ENCODE peak calls at places on chromosome 10, in four cellular contexts. F is A549, J is transverse colon, W is fibroblast of villous mesenchyme. O is an unnamed sample.
A peak's percentile ranks its signal among the peaks of the same experiment; 100 is the strongest.

GRCh38 chr10:77405771-77406241 is 231.8 kb downstream of the KCNMA1 start:
- DNase-seq in F (peak; percentile 78), J (peak; percentile 77), W (peak; percentile 67), O (peak; percentile 47)

GRCh38 chr10:77909755-77910375 is 16.7 kb downstream of the DLG5 start:
- DNase-seq in F (peak; percentile 76), J (peak; percentile 66), W (peak; percentile 90), O (no peak)

GRCh38 chr10:98260752-98261151 is 7.2 kb downstream of the LOXL4 start:
- DNase-seq in F (no peak), J (no peak), W (no peak), O (no peak)

GRCh38 chr10:117666131-117666530 is 123.6 kb downstream of the EMX2 start:
- DNase-seq in F (no peak), J (no peak), W (no peak), O (no peak)

GRCh38 chr10:490256-490655 is 199.2 kb downstream of the DIP2C start:
- DNase-seq in F (no peak), J (peak; percentile 46), W (peak; percentile 83), O (no peak)

GRCh38 chr10:129786216-129786615 is 177.9 kb downstream of the EBF3 start:
- DNase-seq in F (no peak), J (no peak), W (no peak), O (no peak)

GRCh38 chr10:52228556-52228955 is 85.5 kb upstream of the DKK1 start:
- DNase-seq in F (no peak), J (no peak), W (no peak), O (no peak)

GRCh38 chr10:60314306-60314940 is 75.3 kb downstream of the ANK3 start:
- DNase-seq in F (peak; percentile 4), J (no peak), W (peak; percentile 75), O (no peak)

GRCh38 chr10:35470967-35471366 is 134.2 kb upstream of the GJD4 start:
- DNase-seq in F (no peak), J (no peak), W (no peak), O (no peak)

GRCh38 chr10:2978111-2978510 is 89.2 kb upstream of the PFKP start:
- DNase-seq in F (peak; percentile 75), J (no peak), W (peak; percentile 66), O (peak; percentile 68)

GRCh38 chr10:74419491-74420466 is 268.8 kb downstream of the ADK start:
- DNase-seq in F (peak; percentile 11), J (peak; percentile 16), W (peak; percentile 37), O (peak; percentile 20)

GRCh38 chr10:844552-844951 is 87.0 kb downstream of the LARP4B start:
- DNase-seq in F (no peak), J (no peak), W (peak; percentile 23), O (no peak)

GRCh38 chr10:59033622-59034021 is 142.8 kb upstream of the PHYHIPL start:
- DNase-seq in F (no peak), J (no peak), W (no peak), O (no peak)

GRCh38 chr10:677038-677437 is 12.4 kb downstream of the DIP2C start:
- DNase-seq in F (no peak), J (no peak), W (no peak), O (no peak)

GRCh38 chr10:8568401-8568800 is 513.9 kb downstream of the GATA3 start:
- DNase-seq in F (no peak), J (no peak), W (no peak), O (no peak)

GRCh38 chr10:114519306-114519669 is 115.0 kb upstream of the AFAP1L2 start:
- DNase-seq in F (peak; percentile 37), J (peak; percentile 90), W (peak; percentile 21), O (no peak)

GRCh38 chr10:21169271-21169670 is 272.2 kb upstream of the NEBL start:
- DNase-seq in F (no peak), J (no peak), W (no peak), O (no peak)

GRCh38 chr10:116511365-116511764 is 34.4 kb upstream of the PNLIP start:
- DNase-seq in F (no peak), J (no peak), W (no peak), O (no peak)

GRCh38 chr10:64502936-64503335 is 981.7 kb downstream of the REEP3 start:
- DNase-seq in F (no peak), J (no peak), W (no peak), O (no peak)

GRCh38 chr10:77501152-77501845 is 136.3 kb downstream of the KCNMA1 start:
- DNase-seq in F (peak; percentile 68), J (no peak), W (peak; percentile 64), O (no peak)

GRCh38 chr10:6136215-6137201 is 47.7 kb downstream of the RBM17 start:
- DNase-seq in F (no peak), J (no peak), W (no peak), O (peak; percentile 80)

GRCh38 chr10:31353574-31353973 is 34.6 kb downstream of the ZEB1 start:
- DNase-seq in F (peak; percentile 53), J (no peak), W (peak; percentile 48), O (peak; percentile 36)

DNA sequence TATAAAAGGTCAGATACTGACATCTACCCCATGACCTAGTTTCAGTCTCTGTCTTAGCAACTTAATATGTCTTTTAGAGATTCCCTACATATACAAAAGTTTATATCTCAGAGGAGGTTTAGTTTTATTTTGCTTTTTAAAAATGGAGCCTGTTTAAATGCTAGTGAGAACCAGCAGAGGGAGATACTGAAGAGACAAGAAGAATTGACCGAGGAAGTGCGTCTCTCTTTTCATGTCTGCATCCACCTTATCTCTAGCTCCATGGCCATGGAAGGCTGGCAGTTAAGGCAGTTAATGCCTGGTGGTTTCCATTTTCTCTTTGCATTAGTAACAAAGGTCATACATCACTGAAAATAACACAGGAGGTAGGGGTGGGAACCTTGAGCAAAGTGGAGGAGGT is 10.7 kb downstream of the SUV39H2 start:
- DNase-seq in F (peak; percentile 32), J (no peak), W (peak; percentile 21), O (peak; percentile 35)
- TF ChIP-seq CTCF in F (no peak), J (no peak), W (peak; percentile 44), O (no peak)

GRCh38 chr10:110919971-110920881 is 822 bp downstream of the SHOC2 start:
- DNase-seq in F (peak; percentile 54), J (peak; percentile 34), W (peak; percentile 38), O (peak; percentile 28)

GRCh38 chr10:110916554-110917346 is 2.2 kb downstream of the BBIP1 start:
- DNase-seq in F (peak; percentile 46), J (no peak), W (peak; percentile 88), O (no peak)

GRCh38 chr10:110918633-110919348 is at the start of gene BBIP1:
- DNase-seq in F (peak; percentile 99), J (no peak), W (peak; percentile 100), O (peak; percentile 93)

GRCh38 chr10:110919349-110919931 is at the start of gene SHOC2:
- DNase-seq in F (no peak), J (peak; percentile 99), W (no peak), O (no peak)

GRCh38 chr10:110918269-110918632 is 729 bp downstream of the BBIP1 start:
- DNase-seq in F (peak; percentile 96), J (peak; percentile 97), W (peak; percentile 96), O (no peak)
- TF ChIP-seq CTCF in F (no peak), J (no peak), W (no peak), O (no peak)

GRCh38 chr10:102113261-102113955 is 6.8 kb downstream of the LDB1 start:
- DNase-seq in F (no peak), J (no peak), W (no peak), O (no peak)

GRCh38 chr10:102114861-102115618 is 5.1 kb downstream of the LDB1 start:
- DNase-seq in F (peak; percentile 73), J (peak; percentile 94), W (peak; percentile 78), O (peak; percentile 91)

GRCh38 chr10:102113956-102114857 is 6.0 kb downstream of the LDB1 start:
- DNase-seq in F (no peak), J (peak; percentile 29), W (no peak), O (peak; percentile 61)

GRCh38 chr10:102111276-102111675 is 8.9 kb downstream of the LDB1 start:
- DNase-seq in F (no peak), J (no peak), W (no peak), O (no peak)

DNA sequence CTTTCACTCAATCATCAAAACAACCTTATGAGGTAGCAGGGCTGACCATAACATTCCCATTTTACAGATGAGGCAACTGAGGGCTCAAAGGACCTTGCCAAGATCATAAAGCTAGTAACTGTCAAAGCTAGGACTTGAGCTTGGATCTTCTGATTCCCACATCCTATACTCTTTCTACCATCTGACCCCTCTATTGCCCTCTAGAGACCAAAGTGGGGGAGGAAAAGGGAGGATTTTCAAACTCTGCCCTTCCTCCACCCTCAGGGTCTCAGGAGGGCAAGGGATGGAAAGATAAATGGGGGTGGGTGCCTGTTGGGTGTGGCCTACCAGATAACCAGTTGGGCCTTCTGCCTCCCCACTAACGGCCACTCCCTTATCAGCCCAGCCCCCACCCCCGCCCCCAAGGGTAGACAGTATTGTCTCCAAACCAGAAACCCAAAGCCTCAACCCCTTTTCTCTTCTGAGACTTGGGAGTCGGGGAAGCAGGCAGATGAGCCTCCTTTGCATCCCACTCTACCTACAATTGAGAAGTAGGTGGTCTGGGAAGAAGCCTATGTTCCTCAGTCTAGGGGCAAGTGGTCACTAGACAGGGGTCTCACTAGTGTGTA is 7.9 kb downstream of the LDB1 start:
- DNase-seq in F (no peak), J (no peak), W (no peak), O (no peak)
- TF ChIP-seq CTCF in F (no peak), J (no peak), W (peak; percentile 30), O (no peak)

GRCh38 chr10:99708428-99709010 is 23.4 kb downstream of the COX15 start:
- DNase-seq in F (peak; percentile 32), J (no peak), W (peak; percentile 86), O (no peak)

GRCh38 chr10:99714446-99714845 is 17.5 kb downstream of the COX15 start:
- DNase-seq in F (no peak), J (no peak), W (no peak), O (no peak)

GRCh38 chr10:99709480-99710229 is 22.3 kb downstream of the COX15 start:
- DNase-seq in F (peak; percentile 19), J (no peak), W (peak; percentile 53), O (peak; percentile 38)

GRCh38 chr10:99711129-99711719 is 20.7 kb downstream of the COX15 start:
- DNase-seq in F (peak; percentile 57), J (peak; percentile 35), W (peak; percentile 77), O (peak; percentile 48)
- TF ChIP-seq CTCF in F (peak; percentile 65), J (peak; percentile 51), W (peak; percentile 67), O (peak; percentile 62)